ENCODE peak calls at places on chromosome 18, in ten cellular contexts. Y, J, C, D, H, F, X, I, E and K are unnamed samples.

GRCh38 chr18:26703170-26703933 is 155.0 kb upstream of the KCTD1 start:
- DNase-seq in H (no peak), F (no peak), C (no peak), D (no peak), X (peak), Y (no peak), E (no peak), J (no peak), I (no peak), K (no peak)

GRCh38 chr18:55585586-55586521 is 2.1 kb downstream of the TCF4 start:
- DNase-seq in C (peak), E (no peak), J (no peak), D (peak), I (peak), F (peak), Y (peak), H (peak), X (no peak), K (peak)

GRCh38 chr18:5943514-5943913 is 48.2 kb upstream of the TMEM200C start:
- DNase-seq in F (no peak), X (no peak), J (no peak), H (no peak), C (peak), D (peak), Y (peak), I (peak), E (no peak), K (no peak)

GRCh38 chr18:39772155-39772919 is 2182.7 kb upstream of the PIK3C3 start:
- DNase-seq in J (no peak), E (no peak), H (peak), Y (peak), X (no peak), D (peak), I (no peak), F (peak), C (no peak), K (peak)

GRCh38 chr18:54740146-54740844 is 88.0 kb upstream of the RAB27B start:
- DNase-seq in X (no peak), Y (peak), D (peak), E (no peak), F (peak), H (peak), C (peak), J (no peak), I (no peak), K (peak)

GRCh38 chr18:10406172-10406663 is 48.2 kb upstream of the APCDD1 start:
- DNase-seq in E (no peak), C (no peak), H (no peak), D (no peak), F (no peak), Y (no peak), I (no peak), J (no peak), X (no peak), K (no peak)

GRCh38 chr18:68847219-68847860 is 49.5 kb downstream of the CCDC102B start:
- DNase-seq in H (peak), C (peak), X (no peak), Y (peak), I (no peak), E (no peak), J (no peak), F (peak), D (peak), K (peak)

GRCh38 chr18:44799422-44800421 is 119.0 kb downstream of the SETBP1 start:
- DNase-seq in X (no peak), I (no peak), F (no peak), J (no peak), D (no peak), Y (no peak), C (no peak), E (no peak), H (no peak), K (no peak)

GRCh38 chr18:46711444-46711863 is 45.4 kb downstream of the ST8SIA5 start:
- DNase-seq in D (no peak), Y (no peak), F (no peak), X (no peak), C (no peak), H (no peak), I (no peak), E (no peak), J (no peak), K (no peak)

GRCh38 chr18:45482286-45482685 is 133.0 kb upstream of the SLC14A2 start:
- DNase-seq in H (no peak), E (no peak), C (peak), F (peak), I (no peak), Y (peak), J (no peak), D (no peak), X (no peak), K (no peak)

GRCh38 chr18:70416496-70416895 is 127.7 kb downstream of the SOCS6 start:
- DNase-seq in J (no peak), C (no peak), D (no peak), X (no peak), I (no peak), F (no peak), Y (no peak), H (no peak), E (no peak), K (no peak)

GRCh38 chr18:2223394-2223793 is 347.9 kb downstream of the METTL4 start:
- DNase-seq in E (no peak), C (peak), Y (peak), I (no peak), H (peak), X (no peak), J (no peak), D (no peak), F (peak), K (peak)

GRCh38 chr18:70074091-70074490 is 126.4 kb upstream of the CD226 start:
- DNase-seq in H (no peak), I (no peak), F (no peak), C (no peak), E (no peak), J (no peak), D (peak), Y (no peak), X (no peak), K (no peak)

GRCh38 chr18:58505181-58505580 is 123.7 kb downstream of the ALPK2 start:
- DNase-seq in F (no peak), D (no peak), E (no peak), J (no peak), C (no peak), H (no peak), X (no peak), Y (no peak), I (no peak), K (no peak)

GRCh38 chr18:78192044-78192443 is 787.6 kb upstream of the SALL3 start:
- DNase-seq in Y (no peak), D (no peak), J (peak), F (no peak), H (no peak), I (no peak), E (no peak), X (peak), C (no peak), K (no peak)

GRCh38 chr18:51666717-51667320 is 469.3 kb upstream of the MEX3C start:
- DNase-seq in I (peak), X (no peak), J (no peak), E (peak), C (peak), H (peak), D (no peak), F (peak), Y (peak), K (peak)

GRCh38 chr18:74819433-74820059 is 221.9 kb downstream of the ZNF407 start:
- DNase-seq in I (no peak), C (no peak), X (no peak), H (peak), E (no peak), F (no peak), Y (no peak), J (no peak), D (no peak), K (no peak)
- TF ChIP-seq CTCF in I (no peak), C (peak), X (peak), H (peak), E (peak), F (peak), Y (peak), J (no peak), D (peak), K (peak)

GRCh38 chr18:3852321-3852720 is 402.3 kb downstream of the TGIF1 start:
- DNase-seq in X (no peak), F (no peak), H (no peak), E (no peak), D (no peak), I (no peak), Y (no peak), C (no peak), J (no peak), K (no peak)
- TF ChIP-seq CTCF in X (no peak), F (no peak), H (no peak), E (peak), D (no peak), I (no peak), Y (no peak), C (no peak), J (no peak), K (no peak)

DNA sequence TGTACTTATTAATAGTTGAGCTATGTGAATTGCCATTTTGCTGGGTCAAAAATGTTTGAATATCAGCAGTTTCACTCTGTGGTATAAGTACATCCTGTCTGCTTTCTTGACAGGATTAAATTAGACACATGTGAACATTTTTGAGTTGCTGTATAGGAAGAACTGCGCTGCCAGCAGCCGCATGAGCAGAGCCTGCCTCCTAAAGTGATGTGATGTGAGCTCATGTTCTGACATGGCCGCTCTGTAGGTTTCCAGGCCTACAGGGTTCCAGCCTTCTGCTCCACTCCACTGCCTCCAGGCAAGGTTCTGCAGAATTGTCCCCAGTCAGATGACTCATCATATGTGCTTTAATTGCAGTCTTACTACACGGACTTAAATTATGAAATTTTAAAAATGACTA is 119.7 kb upstream of the NFATC1 start:
- DNase-seq in C (peak), H (peak), Y (no peak), D (no peak), E (no peak), J (no peak), I (no peak), F (no peak), X (no peak), K (peak)
- TF ChIP-seq CTCF in C (no peak), H (no peak), Y (no peak), D (no peak), E (no peak), J (no peak), I (no peak), F (no peak), X (no peak), K (no peak)

GRCh38 chr18:33761363-33761762 is 183.3 kb downstream of the ASXL3 start:
- DNase-seq in I (no peak), F (peak), J (no peak), H (peak), X (no peak), Y (peak), C (peak), D (peak), E (no peak), K (peak)
- TF ChIP-seq CTCF in I (peak), F (peak), J (peak), H (peak), X (no peak), Y (peak), C (peak), D (peak), E (peak), K (peak)

GRCh38 chr18:75454022-75454795 is 26.7 kb upstream of the SMIM21 start:
- DNase-seq in F (peak), X (no peak), D (peak), C (no peak), I (no peak), Y (no peak), E (no peak), J (no peak), H (no peak), K (no peak)
- TF ChIP-seq CTCF in F (no peak), X (no peak), D (no peak), C (no peak), I (no peak), Y (no peak), E (no peak), J (no peak), H (no peak), K (no peak)

DNA sequence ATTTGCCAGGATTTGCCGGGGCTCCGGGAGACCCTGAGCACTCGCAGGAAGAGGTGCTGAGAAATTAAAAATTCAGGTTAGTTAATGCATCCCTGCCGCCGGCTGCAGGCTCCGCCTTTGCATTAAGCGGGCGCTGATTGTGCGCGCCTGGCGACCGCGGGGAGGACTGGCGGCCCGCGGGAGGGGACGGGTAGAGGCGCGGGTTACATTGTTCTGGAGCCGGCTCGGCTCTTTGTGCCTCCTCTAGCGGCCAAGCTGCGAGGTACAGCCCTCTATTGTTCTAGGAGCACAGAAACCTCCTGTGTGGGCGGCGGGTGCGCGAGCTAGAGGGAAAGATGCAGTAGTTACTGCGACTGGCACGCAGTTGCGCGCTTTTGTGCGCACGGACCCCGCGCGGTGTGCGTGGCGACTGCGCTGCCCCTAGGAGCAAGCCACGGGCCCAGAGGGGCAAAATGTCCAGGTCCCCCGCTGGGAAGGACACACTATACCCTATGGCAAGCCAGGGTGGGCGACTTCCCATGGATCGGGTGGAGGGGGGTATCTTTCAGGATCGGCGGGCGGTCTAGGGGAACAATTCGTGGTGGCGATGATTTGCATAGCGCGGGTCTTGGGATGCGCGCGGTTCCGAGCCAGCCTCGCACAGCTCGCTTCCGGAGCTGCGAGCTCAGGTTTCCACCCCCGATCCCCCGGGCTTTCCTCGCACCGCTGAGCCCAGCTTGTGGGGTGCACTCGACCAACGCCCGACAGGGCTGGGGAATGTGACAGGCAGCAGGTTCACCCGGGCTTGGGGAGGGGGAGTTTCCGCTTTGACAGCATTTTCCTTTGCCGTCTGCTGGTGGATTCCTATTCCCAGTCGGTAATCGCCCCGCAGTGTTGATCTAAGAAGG is 2.9 kb downstream of the ONECUT2 start:
- DNase-seq in I (peak), X (peak), D (peak), Y (peak), C (peak), J (no peak), F (no peak), E (no peak), H (peak), K (no peak)
- TF ChIP-seq CTCF in I (peak), X (peak), D (peak), Y (peak), C (peak), J (peak), F (peak), E (peak), H (peak), K (peak)